ENCODE peak calls at places on chromosomes 2 and 18, in eight cellular contexts. O, S, U, V, K, C, E and Y are unnamed samples.

GRCh38 chr2:7766302-7766701 is 849.1 kb downstream of the RNF144A start:
- DNase-seq in O (no peak), S (no peak), U (no peak), V (no peak), K (no peak), C (no peak), E (no peak), Y (no peak)

GRCh38 chr2:234495801-234496441 is 960 bp downstream of the ARL4C start:
- DNase-seq in O (peak), S (peak), U (no peak), V (no peak), K (no peak), C (peak), E (no peak), Y (peak)

GRCh38 chr2:111119004-111119846 is 1.5 kb upstream of the BCL2L11 start:
- DNase-seq in O (no peak), S (no peak), U (no peak), V (no peak), K (no peak), C (peak), E (no peak), Y (no peak)

GRCh38 chr2:26399781-26400376 is 1.8 kb upstream of the DRC1 start:
- DNase-seq in O (no peak), S (no peak), U (no peak), V (no peak), K (no peak), C (no peak), E (no peak), Y (no peak)

GRCh38 chr2:71930073-71930681 is 217.5 kb downstream of the CYP26B1 start:
- DNase-seq in O (peak), S (no peak), U (no peak), V (peak), K (no peak), C (no peak), E (no peak), Y (no peak)

GRCh38 chr2:19702267-19702666 is 199.5 kb downstream of the TTC32 start:
- DNase-seq in O (no peak), S (peak), U (no peak), V (no peak), K (no peak), C (no peak), E (peak), Y (no peak)

GRCh38 chr2:19785432-19785831 is 116.4 kb downstream of the TTC32 start:
- DNase-seq in O (no peak), S (peak), U (no peak), V (no peak), K (no peak), C (no peak), E (peak), Y (peak)

GRCh38 chr2:197883354-197884032 is 79.1 kb downstream of the PLCL1 start:
- DNase-seq in O (no peak), S (peak), U (peak), V (peak), K (no peak), C (no peak), E (peak), Y (peak)

GRCh38 chr2:172427990-172428840 is 829 bp downstream of the ITGA6 start:
- DNase-seq in O (peak), S (no peak), U (no peak), V (no peak), K (no peak), C (peak), E (peak), Y (peak)

GRCh38 chr2:47414682-47415458 is 11.9 kb downstream of the MSH2 start:
- DNase-seq in O (no peak), S (no peak), U (no peak), V (no peak), K (no peak), C (no peak), E (no peak), Y (no peak)

GRCh38 chr2:213288913-213289700 is 4.8 kb downstream of the SPAG16 start:
- DNase-seq in O (no peak), S (peak), U (no peak), V (no peak), K (no peak), C (no peak), E (peak), Y (no peak)

GRCh38 chr2:213281156-213281555 is 3.1 kb upstream of the SPAG16 start:
- DNase-seq in O (no peak), S (peak), U (no peak), V (no peak), K (no peak), C (no peak), E (peak), Y (peak)

GRCh38 chr2:213279961-213280360 is 4.3 kb upstream of the SPAG16 start:
- DNase-seq in O (no peak), S (no peak), U (no peak), V (no peak), K (no peak), C (no peak), E (no peak), Y (peak)

GRCh38 chr2:213284105-213285090 is at the start of gene SPAG16:
- DNase-seq in O (peak), S (peak), U (peak), V (peak), K (peak), C (peak), E (peak), Y (peak)

DNA sequence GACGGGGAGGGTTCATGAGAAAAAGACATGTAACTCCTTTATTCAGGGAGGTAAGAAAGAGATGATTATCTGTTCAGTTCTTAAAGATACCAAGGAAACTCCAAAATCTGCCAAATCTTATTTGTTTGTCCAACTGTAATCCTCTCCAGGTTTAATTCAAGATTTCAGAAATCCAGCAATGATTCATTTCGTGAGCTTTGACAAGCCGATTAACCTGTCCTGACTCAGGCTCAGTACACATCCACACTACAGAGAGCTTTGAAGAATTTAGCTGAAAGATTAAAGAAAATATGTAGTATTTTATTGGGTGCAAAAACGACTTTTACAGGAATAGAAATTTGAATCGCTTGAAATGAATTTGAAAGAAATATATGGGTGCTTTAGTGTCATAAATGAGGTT is 1.1 kb downstream of the SPAG16 start:
- DNase-seq in O (no peak), S (no peak), U (no peak), V (no peak), K (no peak), C (no peak), E (no peak), Y (no peak)
- H3K4me3 ChIP-seq in O (peak), S (no peak), U (peak), V (no peak), K (peak), C (peak), E (peak), Y (peak)

GRCh38 chr2:156333951-156334495 is 1.5 kb upstream of the NR4A2 start:
- DNase-seq in O (peak), S (peak), U (no peak), V (no peak), K (no peak), C (peak), E (peak), Y (peak)
- TF ChIP-seq CTCF in O (no peak), S (no peak), U (peak), V (peak), K (no peak), C (no peak), E (peak), Y (peak)

GRCh38 chr2:11154460-11155325 is 574 bp upstream of the SLC66A3 start:
- DNase-seq in O (peak), S (peak), U (peak), V (peak), K (peak), C (peak), E (peak), Y (peak)
- H3K4me3 ChIP-seq in O (peak), S (peak), U (peak), V (peak), K (peak), C (peak), E (peak), Y (peak)

DNA sequence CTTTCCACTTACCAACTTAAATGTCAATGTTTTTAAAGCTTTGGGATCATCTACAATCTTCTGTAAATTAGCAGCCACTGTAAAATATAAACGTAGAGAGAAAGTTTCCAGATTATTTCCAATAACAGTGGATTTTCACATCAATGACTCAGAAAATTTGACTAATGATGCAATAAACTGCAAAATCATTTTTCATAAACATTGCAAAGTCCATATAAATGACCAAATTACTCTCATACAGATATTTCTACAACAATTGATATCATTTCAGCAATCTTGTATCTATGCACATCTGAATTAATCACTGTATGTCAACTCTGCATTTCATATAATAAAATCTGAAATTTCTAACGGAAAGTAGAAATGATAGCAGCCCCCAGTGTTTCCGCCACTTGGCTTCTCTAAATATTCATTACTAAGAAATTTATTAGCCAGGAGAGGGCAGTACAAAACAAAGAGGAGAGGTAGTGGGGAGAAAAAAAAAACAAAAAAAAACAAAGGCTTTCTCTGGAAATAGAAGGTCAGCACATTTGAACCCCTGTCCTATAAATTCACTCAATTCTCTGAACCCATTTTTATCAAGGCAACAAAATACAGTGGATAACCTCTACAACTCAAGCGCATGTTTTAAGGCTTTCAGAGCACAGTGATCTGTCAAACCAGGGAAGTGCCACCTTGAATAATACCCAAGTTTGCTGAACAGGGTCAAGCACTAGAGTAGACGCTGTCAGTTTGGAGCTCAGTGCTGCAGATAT is 282.6 kb downstream of the STK39 start:
- DNase-seq in O (no peak), S (peak), U (no peak), V (no peak), K (no peak), C (no peak), E (no peak), Y (peak)
- TF ChIP-seq CTCF in O (peak), S (peak), U (no peak), V (peak), K (peak), C (no peak), E (peak), Y (peak)

GRCh38 chr2:218366621-218367414 is 10.2 kb downstream of the CATIP start:
- DNase-seq in O (no peak), S (no peak), U (no peak), V (no peak), K (no peak), C (no peak), E (no peak), Y (no peak)
- H3K4me3 ChIP-seq in O (peak), S (no peak), U (peak), V (peak), K (peak), C (no peak), E (no peak), Y (peak)

DNA sequence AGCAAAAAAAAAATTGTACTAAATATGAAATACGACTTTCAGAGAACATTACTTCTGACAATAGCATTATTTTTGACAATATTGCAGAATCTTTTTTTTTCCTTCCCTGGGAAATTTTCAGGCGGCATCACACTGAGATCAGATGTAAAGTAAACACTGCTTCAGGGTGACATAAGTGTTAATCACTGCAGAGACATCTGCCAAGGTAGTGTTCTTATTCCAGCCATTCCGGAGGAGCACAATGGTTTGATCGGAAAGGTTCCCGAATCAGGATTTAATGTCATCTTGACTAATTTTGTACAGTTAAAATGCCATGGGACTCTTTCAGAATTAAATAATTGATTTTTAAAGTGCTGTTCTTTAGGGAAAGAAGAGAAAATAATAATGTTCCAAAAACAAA is 56.7 kb upstream of the ZNF236 start:
- DNase-seq in O (no peak), S (no peak), U (no peak), V (no peak), K (peak), C (no peak), E (peak), Y (peak)
- TF ChIP-seq CTCF in O (no peak), S (no peak), U (no peak), V (no peak), K (no peak), C (no peak), E (no peak), Y (no peak)

DNA sequence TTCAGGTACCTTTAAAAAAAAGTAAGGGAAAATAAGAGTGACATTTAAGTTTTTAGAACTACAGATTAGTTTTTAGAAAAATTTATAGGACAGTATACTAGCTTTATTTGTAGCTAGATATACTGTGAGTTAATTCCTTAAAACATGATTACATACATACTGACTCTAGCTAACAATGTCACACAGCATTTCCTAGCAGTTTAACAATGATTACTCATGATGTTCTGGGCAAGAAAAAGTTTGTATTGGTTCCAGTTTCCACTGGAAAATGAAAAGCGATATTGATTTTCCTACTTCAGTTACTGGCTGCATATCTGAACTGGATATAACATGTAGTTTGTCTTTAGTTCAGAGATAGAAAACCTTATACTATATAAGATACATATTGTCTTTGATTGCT is 19.4 kb downstream of the SLC39A6 start:
- DNase-seq in O (no peak), S (no peak), U (no peak), V (no peak), K (no peak), C (no peak), E (no peak), Y (no peak)
- H3K4me3 ChIP-seq in O (no peak), S (no peak), U (no peak), V (no peak), K (no peak), C (no peak), E (no peak), Y (no peak)

DNA sequence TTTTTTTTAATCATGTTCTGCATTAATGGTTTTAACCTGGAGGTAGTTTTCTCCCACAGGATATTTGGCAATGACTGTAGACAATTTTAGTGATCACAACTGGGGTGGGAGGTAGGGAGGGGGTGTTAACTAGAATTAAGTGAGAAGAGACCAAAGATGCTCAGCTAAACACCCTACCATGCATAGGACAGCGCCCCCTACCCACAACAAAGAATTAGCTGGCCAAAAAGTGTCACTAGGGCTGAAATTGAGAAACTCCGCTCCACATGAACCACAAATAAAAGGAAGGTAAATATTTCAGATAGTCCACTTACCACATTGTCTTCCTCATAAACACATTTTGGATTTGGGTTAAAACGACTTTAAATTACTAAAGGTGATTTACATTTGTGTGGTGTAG is 942.6 kb downstream of the SUCLG1 start:
- DNase-seq in O (no peak), S (no peak), U (no peak), V (no peak), K (no peak), C (no peak), E (no peak), Y (no peak)
- TF ChIP-seq CTCF in O (no peak), S (no peak), U (no peak), V (no peak), K (peak), C (no peak), E (no peak), Y (no peak)

GRCh38 chr18:5518179-5518770 is 25.5 kb downstream of the EPB41L3 start:
- DNase-seq in O (no peak), S (no peak), U (no peak), V (no peak), K (no peak), C (no peak), E (peak), Y (peak)
- H3K4me3 ChIP-seq in O (no peak), S (no peak), U (no peak), V (no peak), K (no peak), C (no peak), E (no peak), Y (peak)